ENCODE peak calls at places on chromosomes 1 and 21, in ten cellular contexts. One of them, this sample, is unnamed. For H3K4me1, the result is how much of the 10 kb centered on the place peaks cover.

GRCh38 chr21:28636988-28637691 is 355.5 kb downstream of the LTN1 start:
- DNase-seq in neuronal stem cell: no peak
- DNase-seq in cardiac muscle cell: peak
- DNase-seq in CD8-positive, alpha-beta T cell: no peak
- DNase-seq in kidney: no peak
- DNase-seq in fibroblast of lung: peak
- DNase-seq in right lobe of liver: no peak
- DNase-seq in tibial artery: no peak
- DNase-seq in transverse colon: no peak
- DNase-seq in keratinocyte: peak
- DNase-seq in this sample: no peak

GRCh38 chr1:115647919-115648597 is 6.3 kb downstream of the VANGL1 start:
- DNase-seq in neuronal stem cell: no peak
- DNase-seq in cardiac muscle cell: no peak
- DNase-seq in CD8-positive, alpha-beta T cell: no peak
- DNase-seq in kidney: no peak
- DNase-seq in fibroblast of lung: no peak
- DNase-seq in right lobe of liver: no peak
- DNase-seq in tibial artery: no peak
- DNase-seq in transverse colon: no peak
- DNase-seq in keratinocyte: no peak
- DNase-seq in this sample: no peak

GRCh38 chr1:70779571-70779970 is 268.0 kb downstream of the PTGER3 start:
- DNase-seq in neuronal stem cell: no peak
- DNase-seq in cardiac muscle cell: peak
- DNase-seq in CD8-positive, alpha-beta T cell: no peak
- DNase-seq in kidney: no peak
- DNase-seq in fibroblast of lung: peak
- DNase-seq in right lobe of liver: no peak
- DNase-seq in tibial artery: no peak
- DNase-seq in transverse colon: no peak
- DNase-seq in keratinocyte: no peak
- DNase-seq in this sample: no peak

GRCh38 chr1:200877839-200878551 is 5.2 kb downstream of the GPR25 start:
- DNase-seq in neuronal stem cell: no peak
- DNase-seq in cardiac muscle cell: no peak
- DNase-seq in CD8-positive, alpha-beta T cell: no peak
- DNase-seq in kidney: no peak
- DNase-seq in fibroblast of lung: no peak
- DNase-seq in right lobe of liver: no peak
- DNase-seq in tibial artery: no peak
- DNase-seq in transverse colon: no peak
- DNase-seq in keratinocyte: no peak
- DNase-seq in this sample: peak

GRCh38 chr1:17676387-17677060 is 78.6 kb upstream of the ACTL8 start:
- DNase-seq in neuronal stem cell: no peak
- DNase-seq in cardiac muscle cell: no peak
- DNase-seq in CD8-positive, alpha-beta T cell: no peak
- DNase-seq in kidney: peak
- DNase-seq in fibroblast of lung: no peak
- DNase-seq in right lobe of liver: no peak
- DNase-seq in tibial artery: no peak
- DNase-seq in transverse colon: no peak
- DNase-seq in keratinocyte: no peak
- DNase-seq in this sample: no peak

GRCh38 chr1:31795801-31796621 is 19.8 kb downstream of the SPOCD1 start:
- DNase-seq in neuronal stem cell: no peak
- DNase-seq in cardiac muscle cell: peak
- DNase-seq in CD8-positive, alpha-beta T cell: no peak
- DNase-seq in kidney: peak
- DNase-seq in fibroblast of lung: peak
- DNase-seq in right lobe of liver: peak
- DNase-seq in tibial artery: peak
- DNase-seq in transverse colon: peak
- DNase-seq in keratinocyte: no peak
- DNase-seq in this sample: peak

GRCh38 chr1:207844374-207844773 is 66.6 kb downstream of the CD34 start:
- DNase-seq in neuronal stem cell: no peak
- DNase-seq in cardiac muscle cell: peak
- DNase-seq in CD8-positive, alpha-beta T cell: no peak
- DNase-seq in kidney: no peak
- DNase-seq in fibroblast of lung: no peak
- DNase-seq in right lobe of liver: no peak
- DNase-seq in tibial artery: no peak
- DNase-seq in transverse colon: no peak
- DNase-seq in keratinocyte: no peak
- DNase-seq in this sample: no peak

GRCh38 chr1:12215118-12215517 is 14.7 kb upstream of the VPS13D start:
- DNase-seq in neuronal stem cell: no peak
- DNase-seq in cardiac muscle cell: no peak
- DNase-seq in CD8-positive, alpha-beta T cell: no peak
- DNase-seq in kidney: peak
- DNase-seq in fibroblast of lung: no peak
- DNase-seq in right lobe of liver: no peak
- DNase-seq in tibial artery: no peak
- DNase-seq in transverse colon: no peak
- DNase-seq in keratinocyte: no peak
- DNase-seq in this sample: no peak

GRCh38 chr21:33642896-33643657 is 776 bp downstream of the ITSN1 start:
- DNase-seq in neuronal stem cell: no peak
- DNase-seq in cardiac muscle cell: peak
- DNase-seq in CD8-positive, alpha-beta T cell: no peak
- DNase-seq in kidney: peak
- DNase-seq in fibroblast of lung: peak
- DNase-seq in right lobe of liver: peak
- DNase-seq in tibial artery: peak
- DNase-seq in transverse colon: peak
- DNase-seq in keratinocyte: no peak
- DNase-seq in this sample: no peak

GRCh38 chr21:32611471-32611997 is 643 bp downstream of the CFAP298 start:
- DNase-seq in neuronal stem cell: no peak
- DNase-seq in cardiac muscle cell: peak
- DNase-seq in CD8-positive, alpha-beta T cell: peak
- DNase-seq in kidney: no peak
- DNase-seq in fibroblast of lung: peak
- DNase-seq in right lobe of liver: no peak
- DNase-seq in tibial artery: no peak
- DNase-seq in transverse colon: peak
- DNase-seq in keratinocyte: no peak
- DNase-seq in this sample: no peak

GRCh38 chr1:117826551-117827078 is 102.8 kb downstream of the GDAP2 start:
- DNase-seq in neuronal stem cell: no peak
- DNase-seq in cardiac muscle cell: peak
- DNase-seq in CD8-positive, alpha-beta T cell: no peak
- DNase-seq in kidney: peak
- DNase-seq in fibroblast of lung: peak
- DNase-seq in right lobe of liver: no peak
- DNase-seq in tibial artery: peak
- DNase-seq in transverse colon: no peak
- DNase-seq in keratinocyte: peak
- DNase-seq in this sample: no peak

GRCh38 chr1:60425528-60425927 is 352.0 kb upstream of the C1orf87 start:
- DNase-seq in neuronal stem cell: no peak
- DNase-seq in cardiac muscle cell: peak
- DNase-seq in CD8-positive, alpha-beta T cell: no peak
- DNase-seq in kidney: no peak
- DNase-seq in fibroblast of lung: peak
- DNase-seq in right lobe of liver: no peak
- DNase-seq in tibial artery: no peak
- DNase-seq in transverse colon: no peak
- DNase-seq in keratinocyte: no peak
- DNase-seq in this sample: no peak

GRCh38 chr1:239242404-239242803 is 144.0 kb upstream of the CHRM3 start:
- DNase-seq in neuronal stem cell: no peak
- DNase-seq in cardiac muscle cell: no peak
- DNase-seq in CD8-positive, alpha-beta T cell: no peak
- DNase-seq in kidney: no peak
- DNase-seq in fibroblast of lung: no peak
- DNase-seq in right lobe of liver: no peak
- DNase-seq in tibial artery: no peak
- DNase-seq in transverse colon: no peak
- DNase-seq in keratinocyte: no peak
- DNase-seq in this sample: no peak

GRCh38 chr1:229364216-229365065 is 21.6 kb upstream of the CCSAP start:
- DNase-seq in neuronal stem cell: no peak
- DNase-seq in cardiac muscle cell: no peak
- DNase-seq in CD8-positive, alpha-beta T cell: no peak
- DNase-seq in kidney: no peak
- DNase-seq in fibroblast of lung: peak
- DNase-seq in right lobe of liver: no peak
- DNase-seq in tibial artery: no peak
- DNase-seq in transverse colon: no peak
- DNase-seq in keratinocyte: no peak
- DNase-seq in this sample: no peak

GRCh38 chr1:25825605-25826004 is 5.9 kb downstream of the MTFR1L start:
- DNase-seq in neuronal stem cell: no peak
- DNase-seq in cardiac muscle cell: no peak
- DNase-seq in CD8-positive, alpha-beta T cell: no peak
- DNase-seq in kidney: no peak
- DNase-seq in fibroblast of lung: no peak
- DNase-seq in right lobe of liver: no peak
- DNase-seq in tibial artery: no peak
- DNase-seq in transverse colon: no peak
- DNase-seq in keratinocyte: no peak
- DNase-seq in this sample: no peak
- H3K4me3 ChIP-seq in neuronal stem cell: no peak
- H3K4me3 ChIP-seq in cardiac muscle cell: no peak
- H3K4me3 ChIP-seq in CD8-positive, alpha-beta T cell: no peak
- H3K4me3 ChIP-seq in kidney: no peak
- H3K4me3 ChIP-seq in fibroblast of lung: no peak
- H3K4me3 ChIP-seq in right lobe of liver: no peak
- H3K4me3 ChIP-seq in tibial artery: no peak
- H3K4me3 ChIP-seq in transverse colon: no peak
- H3K4me3 ChIP-seq in keratinocyte: no peak
- H3K4me3 ChIP-seq in this sample: no peak

GRCh38 chr1:2108213-2108876 is 58.1 kb downstream of the PRKCZ start:
- DNase-seq in neuronal stem cell: peak
- DNase-seq in cardiac muscle cell: peak
- DNase-seq in CD8-positive, alpha-beta T cell: no peak
- DNase-seq in kidney: peak
- DNase-seq in fibroblast of lung: peak
- DNase-seq in right lobe of liver: no peak
- DNase-seq in tibial artery: no peak
- DNase-seq in transverse colon: no peak
- DNase-seq in keratinocyte: no peak
- DNase-seq in this sample: no peak
- H3K27ac ChIP-seq in neuronal stem cell: no peak
- H3K27ac ChIP-seq in cardiac muscle cell: no peak
- H3K27ac ChIP-seq in CD8-positive, alpha-beta T cell: no peak
- H3K27ac ChIP-seq in kidney: no peak
- H3K27ac ChIP-seq in fibroblast of lung: no peak
- H3K27ac ChIP-seq in right lobe of liver: no peak
- H3K27ac ChIP-seq in tibial artery: no peak
- H3K27ac ChIP-seq in transverse colon: no peak
- H3K27ac ChIP-seq in keratinocyte: no peak
- H3K27ac ChIP-seq in this sample: no peak

GRCh38 chr1:54888080-54888733 is 1.2 kb upstream of the DHCR24 start:
- DNase-seq in neuronal stem cell: no peak
- DNase-seq in cardiac muscle cell: no peak
- DNase-seq in CD8-positive, alpha-beta T cell: no peak
- DNase-seq in kidney: no peak
- DNase-seq in fibroblast of lung: no peak
- DNase-seq in right lobe of liver: peak
- DNase-seq in tibial artery: no peak
- DNase-seq in transverse colon: no peak
- DNase-seq in keratinocyte: no peak
- DNase-seq in this sample: no peak

GRCh38 chr1:54885237-54885679 is 1.7 kb downstream of the DHCR24 start:
- DNase-seq in neuronal stem cell: no peak
- DNase-seq in cardiac muscle cell: no peak
- DNase-seq in CD8-positive, alpha-beta T cell: no peak
- DNase-seq in kidney: no peak
- DNase-seq in fibroblast of lung: no peak
- DNase-seq in right lobe of liver: peak
- DNase-seq in tibial artery: no peak
- DNase-seq in transverse colon: no peak
- DNase-seq in keratinocyte: no peak
- DNase-seq in this sample: no peak

GRCh38 chr1:54885863-54886723 is 902 bp downstream of the DHCR24 start:
- DNase-seq in neuronal stem cell: no peak
- DNase-seq in cardiac muscle cell: no peak
- DNase-seq in CD8-positive, alpha-beta T cell: no peak
- DNase-seq in kidney: peak
- DNase-seq in fibroblast of lung: peak
- DNase-seq in right lobe of liver: peak
- DNase-seq in tibial artery: no peak
- DNase-seq in transverse colon: peak
- DNase-seq in keratinocyte: no peak
- DNase-seq in this sample: peak

GRCh38 chr1:54887665-54888071 is 673 bp upstream of the DHCR24 start:
- DNase-seq in neuronal stem cell: peak
- DNase-seq in cardiac muscle cell: peak
- DNase-seq in CD8-positive, alpha-beta T cell: no peak
- DNase-seq in kidney: peak
- DNase-seq in fibroblast of lung: no peak
- DNase-seq in right lobe of liver: peak
- DNase-seq in tibial artery: peak
- DNase-seq in transverse colon: no peak
- DNase-seq in keratinocyte: no peak
- DNase-seq in this sample: no peak

GRCh38 chr1:54886724-54887664 is at the start of gene DHCR24:
- DNase-seq in neuronal stem cell: peak
- DNase-seq in cardiac muscle cell: peak
- DNase-seq in CD8-positive, alpha-beta T cell: peak
- DNase-seq in kidney: peak
- DNase-seq in fibroblast of lung: peak
- DNase-seq in right lobe of liver: peak
- DNase-seq in tibial artery: peak
- DNase-seq in transverse colon: peak
- DNase-seq in keratinocyte: no peak
- DNase-seq in this sample: peak
- H3K4me1 ChIP-seq in neuronal stem cell: under half
- H3K4me1 ChIP-seq in cardiac muscle cell: under half
- H3K4me1 ChIP-seq in CD8-positive, alpha-beta T cell: under half
- H3K4me1 ChIP-seq in kidney: under half
- H3K4me1 ChIP-seq in fibroblast of lung: under half
- H3K4me1 ChIP-seq in right lobe of liver: under half
- H3K4me1 ChIP-seq in tibial artery: under half
- H3K4me1 ChIP-seq in transverse colon: under half
- H3K4me1 ChIP-seq in keratinocyte: half or more
- H3K4me1 ChIP-seq in this sample: under half

GRCh38 chr1:24414884-24415333 is 693 bp upstream of the NIPAL3 start:
- DNase-seq in neuronal stem cell: no peak
- DNase-seq in cardiac muscle cell: no peak
- DNase-seq in CD8-positive, alpha-beta T cell: no peak
- DNase-seq in kidney: no peak
- DNase-seq in fibroblast of lung: no peak
- DNase-seq in right lobe of liver: no peak
- DNase-seq in tibial artery: no peak
- DNase-seq in transverse colon: no peak
- DNase-seq in keratinocyte: no peak
- DNase-seq in this sample: no peak
- H3K4me3 ChIP-seq in neuronal stem cell: peak
- H3K4me3 ChIP-seq in cardiac muscle cell: peak
- H3K4me3 ChIP-seq in CD8-positive, alpha-beta T cell: no peak
- H3K4me3 ChIP-seq in kidney: peak
- H3K4me3 ChIP-seq in fibroblast of lung: no peak
- H3K4me3 ChIP-seq in right lobe of liver: peak
- H3K4me3 ChIP-seq in tibial artery: peak
- H3K4me3 ChIP-seq in transverse colon: peak
- H3K4me3 ChIP-seq in keratinocyte: peak
- H3K4me3 ChIP-seq in this sample: peak

GRCh38 chr1:247415423-247416361 is at the start of gene NLRP3:
- DNase-seq in neuronal stem cell: no peak
- DNase-seq in cardiac muscle cell: no peak
- DNase-seq in CD8-positive, alpha-beta T cell: peak
- DNase-seq in kidney: no peak
- DNase-seq in fibroblast of lung: no peak
- DNase-seq in right lobe of liver: no peak
- DNase-seq in tibial artery: peak
- DNase-seq in transverse colon: peak
- DNase-seq in keratinocyte: no peak
- DNase-seq in this sample: no peak
- H3K27ac ChIP-seq in neuronal stem cell: no peak
- H3K27ac ChIP-seq in cardiac muscle cell: no peak
- H3K27ac ChIP-seq in CD8-positive, alpha-beta T cell: peak
- H3K27ac ChIP-seq in kidney: no peak
- H3K27ac ChIP-seq in fibroblast of lung: no peak
- H3K27ac ChIP-seq in right lobe of liver: no peak
- H3K27ac ChIP-seq in tibial artery: no peak
- H3K27ac ChIP-seq in transverse colon: no peak
- H3K27ac ChIP-seq in keratinocyte: no peak
- H3K27ac ChIP-seq in this sample: no peak